ENCODE peak calls at places on chromosomes 13 and 19, in seven cellular contexts. W, K, G, U, I, Q and Y are unnamed samples.

GRCh38 chr13:39565036-39565949 is 37.7 kb downstream of the LHFPL6 start:
- DNase-seq in U (peak), W (peak), K (peak), G (peak), Q (peak), I (peak), Y (peak)

GRCh38 chr19:3102239-3103140 is 8.3 kb downstream of the GNA11 start:
- DNase-seq in U (no peak), K (no peak), G (no peak), W (no peak), Q (no peak), I (peak), Y (no peak)

GRCh38 chr13:57633141-57633949 is 1.8 kb downstream of the PCDH17 start:
- DNase-seq in K (no peak), Q (no peak), W (no peak), U (peak), I (peak), G (peak), Y (peak)

GRCh38 chr19:28972144-28972543 is 240.8 kb downstream of the UQCRFS1 start:
- DNase-seq in U (peak), W (no peak), K (no peak), Q (no peak), G (no peak), I (no peak), Y (no peak)

GRCh38 chr19:36771275-36772231 is 1.1 kb downstream of the ZNF850 start:
- DNase-seq in U (peak), W (peak), K (peak), Q (peak), G (peak), I (peak), Y (peak)

GRCh38 chr19:47362321-47362720 is 13.2 kb downstream of the DHX34 start:
- DNase-seq in K (no peak), W (no peak), G (no peak), Q (no peak), U (no peak), I (no peak), Y (no peak)

GRCh38 chr19:48121909-48122371 is 11.3 kb upstream of the PLA2G4C start:
- DNase-seq in Q (no peak), W (peak), U (no peak), K (no peak), I (no peak), G (no peak), Y (no peak)

GRCh38 chr19:21202865-21203494 is 61.1 kb downstream of the ZNF431 start:
- DNase-seq in K (peak), G (no peak), W (no peak), I (no peak), U (peak), Q (no peak), Y (peak)

GRCh38 chr19:33404916-33405315 is 31.4 kb downstream of the CEBPG start:
- DNase-seq in G (no peak), W (no peak), U (no peak), Q (no peak), I (peak), K (no peak), Y (no peak)

GRCh38 chr13:106597190-106597589 is 29.3 kb upstream of the ARGLU1 start:
- DNase-seq in G (peak), W (no peak), U (no peak), K (no peak), I (peak), Q (no peak), Y (peak)

GRCh38 chr19:10112037-10112751 is 701 bp downstream of the P2RY11 start:
- DNase-seq in K (no peak), U (no peak), Q (no peak), I (no peak), G (no peak), W (peak), Y (no peak)

GRCh38 chr19:18232540-18233223 is 6.4 kb upstream of the PDE4C start:
- DNase-seq in K (no peak), U (peak), W (no peak), I (no peak), G (no peak), Q (no peak), Y (no peak)
- TF ChIP-seq CTCF in K (peak), U (peak), W (peak), I (no peak), G (no peak), Q (no peak), Y (no peak)

GRCh38 chr19:6023085-6023682 is 45.2 kb upstream of the RANBP3 start:
- DNase-seq in K (peak), U (no peak), G (peak), I (no peak), Q (no peak), W (peak), Y (peak)

GRCh38 chr19:6020166-6020967 is 42.4 kb upstream of the RANBP3 start:
- DNase-seq in U (no peak), Q (no peak), W (peak), G (no peak), I (no peak), K (no peak), Y (no peak)

GRCh38 chr19:6022570-6023049 is 44.7 kb upstream of the RANBP3 start:
- DNase-seq in G (no peak), W (no peak), Q (no peak), U (no peak), K (no peak), I (no peak), Y (no peak)

GRCh38 chr19:6020972-6021805 is 43.2 kb upstream of the RANBP3 start:
- DNase-seq in U (no peak), I (no peak), K (no peak), G (no peak), W (no peak), Q (no peak), Y (no peak)

DNA sequence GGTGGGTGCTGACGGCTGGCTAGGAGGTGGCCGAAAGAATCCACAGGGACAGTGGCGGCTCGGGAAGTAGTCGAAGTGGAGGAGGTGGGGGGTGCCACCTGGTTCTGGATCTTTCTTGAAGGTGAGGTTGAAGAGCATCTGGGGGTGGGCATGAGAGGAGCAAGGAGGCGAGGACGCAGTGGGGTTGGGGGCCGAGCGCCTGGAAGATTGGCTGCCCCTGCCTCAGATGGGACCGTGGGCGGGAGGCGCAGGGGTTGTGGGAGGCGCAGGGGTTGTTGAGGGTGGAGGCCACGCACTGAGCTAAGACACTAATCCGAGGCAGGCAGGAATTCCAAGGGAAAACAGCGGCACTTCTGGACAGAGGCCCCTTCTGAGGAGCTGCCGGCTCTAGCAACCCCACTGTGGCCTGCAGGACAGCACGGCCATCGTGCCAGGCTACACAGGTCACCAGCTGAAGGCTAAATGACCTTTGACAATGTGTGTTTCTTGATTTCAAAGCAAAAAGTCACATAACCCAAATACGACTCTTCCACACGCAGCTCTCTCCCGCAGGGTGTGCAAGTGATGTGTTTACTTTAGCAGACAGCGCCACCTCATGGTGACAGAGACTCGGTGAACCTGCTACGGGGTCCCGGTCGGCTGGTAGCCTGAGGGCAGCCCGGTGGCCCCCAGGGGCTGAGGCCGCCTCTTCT is 44.1 kb upstream of the RANBP3 start:
- DNase-seq in U (peak), G (peak), I (peak), Q (no peak), K (peak), W (peak), Y (peak)
- TF ChIP-seq CTCF in U (peak), G (peak), I (peak), Q (peak), K (peak), W (peak), Y (peak)

DNA sequence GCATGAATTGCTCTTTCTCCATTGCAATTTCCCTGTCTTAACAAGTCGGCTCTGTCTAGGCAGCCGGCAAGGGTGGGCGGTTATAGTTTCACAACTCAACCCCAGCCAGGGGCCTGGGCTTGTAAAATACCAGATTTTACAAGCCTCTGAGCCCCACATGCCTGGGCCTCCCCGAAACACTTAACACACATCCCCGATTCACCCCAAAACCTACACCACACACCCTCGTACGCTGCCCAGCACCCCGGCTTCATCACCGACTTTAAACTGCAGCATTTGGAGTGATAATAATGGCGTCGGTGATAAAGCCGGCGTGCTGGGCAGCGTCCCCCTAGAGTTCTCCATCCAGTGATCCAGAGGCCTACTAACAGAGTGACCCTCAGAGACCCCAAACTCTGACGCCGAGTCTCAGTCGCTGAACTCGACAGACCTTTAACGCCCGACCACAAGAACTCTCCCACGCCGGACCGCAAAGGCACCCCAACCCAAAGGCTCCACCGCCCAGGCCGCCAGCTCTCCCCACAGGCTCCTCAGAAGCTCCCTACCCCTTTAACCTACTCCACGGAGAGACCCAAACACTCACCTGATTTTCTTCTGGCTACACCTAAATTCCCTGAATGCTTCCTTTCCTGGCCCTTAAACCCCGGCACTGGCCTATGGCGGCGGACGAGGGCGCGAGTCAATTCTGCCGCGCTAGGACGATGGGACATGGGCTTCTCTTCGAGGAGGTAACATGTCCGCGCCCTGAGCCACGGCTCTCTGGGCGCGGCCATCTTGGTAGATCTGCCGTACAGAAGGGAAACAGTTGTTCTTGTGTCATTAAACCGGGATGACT is at the start of gene ZNF649:
- DNase-seq in G (peak), I (peak), W (peak), U (peak), K (peak), Q (peak), Y (peak)
- TF ChIP-seq CTCF in G (no peak), I (no peak), W (peak), U (no peak), K (no peak), Q (peak), Y (no peak)

DNA sequence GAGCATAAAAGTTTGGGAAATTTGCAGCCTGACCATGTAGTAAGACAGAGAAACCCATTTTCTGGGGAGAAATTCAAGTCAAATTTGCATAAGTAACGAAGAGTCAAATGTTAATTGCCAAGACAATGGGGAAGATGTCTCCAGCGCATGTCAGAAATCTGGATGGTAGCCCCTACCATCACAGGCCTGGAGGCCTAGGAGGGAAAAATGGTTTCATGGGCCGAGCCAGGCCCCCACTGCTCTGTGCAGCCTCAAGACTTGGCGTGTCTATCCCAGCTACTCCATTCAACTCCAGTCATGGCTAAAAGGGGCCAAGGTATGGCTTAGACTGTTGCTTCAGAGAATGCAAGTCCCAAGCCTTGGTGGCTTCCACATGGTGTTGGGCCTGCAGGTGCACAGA is 269.8 kb downstream of the RFC3 start:
- DNase-seq in W (no peak), K (no peak), U (no peak), I (no peak), G (no peak), Q (no peak), Y (no peak)
- TF ChIP-seq CTCF in W (no peak), K (no peak), U (no peak), I (no peak), G (no peak), Q (no peak), Y (no peak)

DNA sequence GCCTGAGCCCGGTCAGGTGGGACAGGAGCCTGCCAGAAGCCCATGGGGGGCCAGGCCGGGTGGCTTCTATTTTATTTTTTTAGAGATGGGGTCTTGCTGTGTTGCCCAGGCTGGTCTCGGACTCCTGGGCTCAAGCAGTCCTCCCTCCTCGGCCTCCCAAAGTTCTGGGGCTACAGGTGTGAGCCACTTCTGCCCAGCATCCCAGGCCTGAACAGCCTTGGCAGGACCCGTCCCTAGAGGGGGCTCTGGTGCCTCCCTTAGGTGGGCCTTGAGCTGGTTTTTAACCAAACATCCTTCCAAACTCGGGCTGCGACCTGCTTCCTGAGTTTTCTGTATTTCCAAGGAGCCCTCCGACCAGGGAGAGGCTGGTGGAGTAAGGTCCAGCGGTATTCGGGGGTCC is 10.5 kb downstream of the COMP start:
- DNase-seq in I (no peak), W (no peak), K (no peak), Q (no peak), U (peak), G (no peak), Y (no peak)
- TF ChIP-seq CTCF in I (no peak), W (peak), K (no peak), Q (peak), U (peak), G (no peak), Y (no peak)

GRCh38 chr13:40946485-40946884 is 72.6 kb downstream of the ELF1 start:
- DNase-seq in G (no peak), I (no peak), K (no peak), W (no peak), U (no peak), Q (no peak), Y (no peak)

GRCh38 chr13:40940841-40941240 is 78.3 kb downstream of the ELF1 start:
- DNase-seq in I (peak), U (no peak), G (no peak), K (no peak), Q (no peak), W (no peak), Y (peak)

GRCh38 chr13:40941581-40941980 is 77.5 kb downstream of the ELF1 start:
- DNase-seq in U (no peak), G (no peak), W (no peak), Q (no peak), I (no peak), K (no peak), Y (no peak)

GRCh38 chr13:40943073-40943472 is 76.0 kb downstream of the ELF1 start:
- DNase-seq in G (no peak), W (peak), K (no peak), Q (no peak), I (no peak), U (no peak), Y (no peak)
- TF ChIP-seq CTCF in G (no peak), W (no peak), K (no peak), Q (no peak), I (no peak), U (no peak), Y (no peak)

DNA sequence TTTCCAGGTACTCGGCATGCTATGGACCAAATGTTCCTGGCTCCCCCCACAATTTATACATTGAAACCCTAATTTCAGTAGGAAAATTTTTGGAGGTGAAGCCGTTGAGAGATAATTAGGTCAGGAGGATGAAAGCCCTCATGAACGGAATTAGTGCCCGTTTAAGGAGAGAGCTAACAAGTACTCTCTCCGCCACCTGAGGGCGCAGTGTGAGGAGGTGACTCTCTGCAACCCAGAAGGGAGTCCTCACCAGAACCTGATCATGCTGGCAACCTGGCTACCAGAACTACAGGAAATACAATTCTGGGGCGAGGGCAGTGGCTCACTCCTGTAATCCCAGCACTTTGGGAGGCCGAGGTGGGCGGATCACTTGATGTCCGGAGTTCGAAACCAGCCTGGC is 397.8 kb downstream of the SLITRK5 start:
- DNase-seq in G (no peak), W (no peak), I (no peak), U (peak), Q (no peak), K (no peak), Y (peak)
- TF ChIP-seq CTCF in G (no peak), W (no peak), I (no peak), U (peak), Q (peak), K (no peak), Y (no peak)

GRCh38 chr13:66265446-66265845 is 964.7 kb downstream of the PCDH9 start:
- DNase-seq in W (peak), U (no peak), G (no peak), Q (no peak), I (no peak), K (peak), Y (no peak)
- TF ChIP-seq CTCF in W (no peak), U (no peak), G (no peak), Q (no peak), I (no peak), K (no peak), Y (no peak)

DNA sequence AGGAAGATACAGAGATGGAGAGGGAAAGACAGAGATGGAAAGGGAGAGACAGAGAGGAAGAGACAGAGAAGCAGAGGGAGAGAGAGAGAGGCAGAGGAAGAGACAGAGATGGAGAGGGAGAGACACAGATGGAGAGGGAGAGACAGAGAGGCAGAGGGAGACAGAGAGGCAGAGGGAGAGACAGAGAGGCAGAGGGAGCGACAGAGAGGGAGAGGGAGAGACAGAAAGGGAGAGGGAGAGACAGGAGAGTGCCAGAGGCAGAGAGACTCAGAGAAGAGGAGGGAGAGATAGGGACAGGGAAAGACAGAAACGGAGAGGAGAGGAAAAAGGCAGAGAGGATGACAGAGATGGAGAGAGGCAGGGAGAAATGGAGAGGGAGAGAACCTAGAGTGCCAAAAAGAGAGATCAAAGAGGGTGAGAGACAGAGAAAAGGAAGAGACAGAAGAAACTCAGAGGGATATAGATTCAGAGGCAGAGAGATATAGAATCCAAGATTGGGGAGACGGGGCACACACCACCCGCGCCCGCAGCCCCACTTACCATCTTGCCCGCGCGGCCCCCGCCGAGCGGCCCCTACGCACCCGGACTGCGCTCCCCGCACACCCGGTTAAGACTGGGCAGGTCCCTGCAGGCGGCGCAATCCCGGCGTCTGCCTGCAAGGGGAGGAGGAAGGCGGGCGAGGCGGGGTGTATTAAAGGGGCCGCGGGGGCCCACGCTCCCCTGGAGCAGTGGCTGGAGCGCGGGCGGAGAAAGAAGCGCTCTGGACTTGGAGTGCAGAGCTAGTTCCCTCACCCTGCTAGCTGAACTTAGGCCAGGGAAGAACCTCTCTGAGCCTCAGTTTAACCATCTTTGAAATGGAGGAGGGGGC is 10.7 kb downstream of the TM6SF2 start:
- DNase-seq in Q (no peak), U (peak), W (no peak), G (no peak), I (no peak), K (no peak), Y (no peak)
- TF ChIP-seq CTCF in Q (no peak), U (peak), W (no peak), G (no peak), I (no peak), K (no peak), Y (no peak)

GRCh38 chr19:17296976-17297375 is 6.2 kb downstream of the ABHD8 start:
- DNase-seq in G (no peak), K (no peak), U (no peak), I (no peak), Q (no peak), W (peak), Y (no peak)

GRCh38 chr19:17292301-17293074 is 10.7 kb downstream of the ABHD8 start:
- DNase-seq in G (peak), I (peak), W (peak), K (peak), U (peak), Q (peak), Y (peak)

GRCh38 chr19:17294051-17294891 is 9.0 kb downstream of the ABHD8 start:
- DNase-seq in U (peak), G (no peak), I (no peak), K (no peak), Q (no peak), W (no peak), Y (peak)

GRCh38 chr19:17293605-17294004 is 9.6 kb downstream of the ABHD8 start:
- DNase-seq in G (no peak), Q (no peak), K (no peak), W (no peak), I (no peak), U (no peak), Y (no peak)

DNA sequence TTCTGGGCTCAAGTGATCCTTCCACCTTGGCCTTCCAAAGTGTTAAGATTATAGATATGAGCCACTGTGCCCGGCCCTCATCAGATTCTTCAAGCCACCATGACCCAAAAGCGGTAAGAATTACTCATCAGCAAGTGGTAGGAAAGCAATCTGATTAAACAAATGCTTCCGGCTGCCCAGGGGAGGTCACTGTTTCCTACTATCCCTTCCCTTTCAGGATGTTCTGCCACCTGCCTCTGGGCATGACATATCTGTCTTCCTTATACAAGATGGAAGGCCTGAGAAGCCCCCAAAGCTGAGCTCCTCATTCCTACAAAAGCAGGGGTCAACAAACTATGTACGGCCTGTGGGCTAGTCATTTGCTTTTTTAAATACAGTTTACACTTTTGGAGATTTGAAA is 6.9 kb downstream of the ABHD8 start:
- DNase-seq in U (no peak), W (peak), I (no peak), K (peak), Q (no peak), G (no peak), Y (no peak)
- TF ChIP-seq CTCF in U (no peak), W (peak), I (no peak), K (peak), Q (peak), G (no peak), Y (no peak)